ENCODE peak calls at places on chromosomes 16 and 17, in eight cellular contexts. Q, H, N, D, U, M, R and L are unnamed samples.

GRCh38 chr16:68711421-68712139 is 25.5 kb upstream of the CDH1 start:
- DNase-seq in Q (no peak), H (no peak), N (no peak), D (no peak), U (no peak), M (peak), R (no peak), L (no peak)

GRCh38 chr17:56652608-56653007 is 59.1 kb downstream of the NOG start:
- DNase-seq in Q (no peak), H (no peak), N (no peak), D (no peak), U (no peak), M (no peak), R (no peak), L (no peak)

GRCh38 chr17:44543213-44543904 is 13.9 kb upstream of the FZD2 start:
- DNase-seq in Q (no peak), H (no peak), N (no peak), D (peak), U (no peak), M (no peak), R (no peak), L (no peak)

GRCh38 chr16:51420247-51420646 is 269.2 kb upstream of the SALL1 start:
- DNase-seq in Q (no peak), H (no peak), N (no peak), D (no peak), U (no peak), M (no peak), R (no peak), L (no peak)

GRCh38 chr17:46194393-46195216 is 1.4 kb upstream of the KANSL1 start:
- DNase-seq in Q (peak), H (peak), N (peak), D (peak), U (peak), M (no peak), R (peak), L (peak)

GRCh38 chr17:41869426-41869825 is 4.2 kb upstream of the KLHL11 start:
- DNase-seq in Q (no peak), H (no peak), N (no peak), D (no peak), U (no peak), M (peak), R (no peak), L (no peak)

GRCh38 chr16:87185983-87186382 is 131.2 kb downstream of the C16orf95 start:
- DNase-seq in Q (no peak), H (no peak), N (no peak), D (no peak), U (no peak), M (no peak), R (no peak), L (no peak)

GRCh38 chr16:56909484-56910113 is 22.3 kb upstream of the HERPUD1 start:
- DNase-seq in Q (no peak), H (no peak), N (no peak), D (no peak), U (no peak), M (no peak), R (no peak), L (no peak)

GRCh38 chr16:69057400-69058378 is 47.8 kb upstream of the HAS3 start:
- DNase-seq in Q (no peak), H (no peak), N (no peak), D (peak), U (peak), M (no peak), R (no peak), L (no peak)

GRCh38 chr17:18932360-18933055 is 19.5 kb upstream of the SLC5A10 start:
- DNase-seq in Q (no peak), H (no peak), N (peak), D (no peak), U (no peak), M (no peak), R (no peak), L (no peak)

GRCh38 chr16:56972403-56972802 is 10.7 kb downstream of the CETP start:
- DNase-seq in Q (no peak), H (no peak), N (no peak), D (peak), U (no peak), M (no peak), R (no peak), L (no peak)

GRCh38 chr16:46918905-46919792 is 35.0 kb downstream of the GPT2 start:
- DNase-seq in Q (no peak), H (no peak), N (no peak), D (no peak), U (no peak), M (peak), R (peak), L (no peak)

GRCh38 chr17:60322056-60322387 is 69.9 kb downstream of the USP32 start:
- DNase-seq in Q (no peak), H (no peak), N (no peak), D (no peak), U (no peak), M (no peak), R (no peak), L (no peak)

GRCh38 chr17:68172461-68172954 is 75.3 kb upstream of the AMZ2 start:
- DNase-seq in Q (peak), H (peak), N (peak), D (peak), U (peak), M (peak), R (peak), L (peak)

GRCh38 chr17:4499431-4500187 is 928 bp downstream of the SPNS2 start:
- DNase-seq in Q (peak), H (no peak), N (no peak), D (no peak), U (no peak), M (peak), R (peak), L (no peak)

GRCh38 chr16:48556913-48557351 is 53.0 kb downstream of the N4BP1 start:
- DNase-seq in Q (peak), H (no peak), N (no peak), D (peak), U (no peak), M (peak), R (no peak), L (no peak)

GRCh38 chr17:38873646-38874380 is 4.0 kb downstream of the LASP1 start:
- DNase-seq in Q (no peak), H (no peak), N (no peak), D (peak), U (no peak), M (no peak), R (no peak), L (no peak)

GRCh38 chr16:1332618-1333148 is 762 bp upstream of the BAIAP3 start:
- DNase-seq in Q (no peak), H (no peak), N (no peak), D (no peak), U (no peak), M (no peak), R (no peak), L (no peak)

GRCh38 chr17:80738987-80739730 is 194.5 kb downstream of the RPTOR start:
- DNase-seq in Q (no peak), H (no peak), N (peak), D (no peak), U (no peak), M (no peak), R (peak), L (no peak)

GRCh38 chr17:2244545-2245525 is 58.8 kb downstream of the SMG6 start:
- DNase-seq in Q (peak), H (peak), N (peak), D (peak), U (peak), M (peak), R (peak), L (peak)

GRCh38 chr17:45963889-45964288 is 35.2 kb upstream of the STH start:
- DNase-seq in Q (no peak), H (no peak), N (no peak), D (no peak), U (no peak), M (no peak), R (no peak), L (no peak)

GRCh38 chr17:66727634-66728570 is 107.0 kb upstream of the CACNG5 start:
- DNase-seq in Q (peak), H (no peak), N (no peak), D (peak), U (peak), M (peak), R (no peak), L (no peak)

GRCh38 chr17:12302711-12303110 is 282.0 kb downstream of the MAP2K4 start:
- DNase-seq in Q (no peak), H (no peak), N (no peak), D (no peak), U (no peak), M (no peak), R (no peak), L (no peak)

GRCh38 chr17:29577009-29577777 is 8.7 kb downstream of the TP53I13 start:
- DNase-seq in Q (no peak), H (no peak), N (no peak), D (no peak), U (no peak), M (no peak), R (no peak), L (no peak)

GRCh38 chr17:77489239-77489897 is 348.6 kb downstream of the SEC14L1 start:
- DNase-seq in Q (no peak), H (no peak), N (no peak), D (no peak), U (no peak), M (no peak), R (no peak), L (no peak)